ENCODE peak calls at places on chromosomes 4 and X, in five cellular contexts. X is adrenal gland; P is CD4-positive, CD25-positive, alpha-beta regulatory T cell; T is WERI-Rb-1; F is lower lobe of right lung. I is an unnamed sample.
A peak's percentile ranks its signal among the peaks of the same experiment; 100 is the strongest.

GRCh38 chr4:13977755-13978154 is 350.2 kb upstream of the BOD1L1 start:
- DNase-seq in P (no peak), T (no peak), X (no peak), F (no peak), I (no peak)

GRCh38 chr4:98663226-98664006 is 5.0 kb upstream of the TSPAN5 start:
- DNase-seq in P (peak; percentile 76), X (no peak), T (no peak), F (no peak), I (peak; percentile 87)

GRCh38 chr4:15336410-15337184 is 91.2 kb upstream of the C1QTNF7 start:
- DNase-seq in X (no peak), F (no peak), T (no peak), P (no peak), I (no peak)

GRCh38 chrX:56947695-56948094 is 47.6 kb downstream of the SPIN3 start:
- DNase-seq in X (no peak), F (no peak), P (no peak), T (no peak), I (no peak)

GRCh38 chrX:71998836-71999509 is 88.3 kb downstream of the NHSL2 start:
- DNase-seq in X (peak; percentile 32), F (no peak), P (peak; percentile 39), T (peak; percentile 58), I (no peak)

GRCh38 chr4:71634364-71634763 is 149.5 kb downstream of the GC start:
- DNase-seq in T (no peak), F (no peak), X (no peak), P (no peak), I (no peak)

GRCh38 chr4:27318740-27319139 is 458.1 kb downstream of the STIM2 start:
- DNase-seq in F (no peak), T (peak; percentile 70), P (no peak), X (no peak), I (peak; percentile 16)

GRCh38 chrX:15737957-15738685 is at the start of gene CA5B:
- DNase-seq in X (peak; percentile 97), F (peak; percentile 94), P (peak; percentile 99), T (peak; percentile 89), I (no peak)

GRCh38 chrX:40299028-40299479 is 201.3 kb upstream of the BCOR start:
- DNase-seq in F (no peak), X (no peak), P (no peak), T (peak; percentile 37), I (no peak)

GRCh38 chr4:40124690-40125089 is 68.0 kb downstream of the N4BP2 start:
- DNase-seq in X (no peak), F (no peak), T (no peak), P (peak; percentile 80), I (peak; percentile 95)

GRCh38 chrX:149374751-149375150 is 130.4 kb downstream of the IDS start:
- DNase-seq in F (no peak), P (no peak), X (no peak), T (no peak), I (no peak)

GRCh38 chr4:144778364-144778763 is 132.4 kb downstream of the HHIP start:
- DNase-seq in P (no peak), T (no peak), F (no peak), X (no peak), I (no peak)

GRCh38 chr4:15027921-15028435 is 25.7 kb downstream of the CPEB2 start:
- DNase-seq in X (no peak), T (no peak), F (no peak), P (no peak), I (no peak)

GRCh38 chr4:71186566-71187398 is 152.0 kb upstream of the SLC4A4 start:
- DNase-seq in T (peak; percentile 47), P (no peak), F (peak; percentile 72), X (peak; percentile 24), I (peak; percentile 44)

GRCh38 chr4:47203593-47203992 is 172.2 kb downstream of the GABRB1 start:
- DNase-seq in F (no peak), P (no peak), X (no peak), T (no peak), I (no peak)

GRCh38 chr4:88090898-88091297 is 67.5 kb downstream of the ABCG2 start:
- DNase-seq in P (no peak), T (no peak), F (no peak), X (no peak), I (no peak)

GRCh38 chrX:18173494-18174180 is 47.0 kb downstream of the BEND2 start:
- DNase-seq in P (no peak), X (no peak), F (no peak), T (no peak), I (no peak)

GRCh38 chrX:64202808-64203320 is 2.6 kb downstream of the AMER1 start:
- DNase-seq in T (no peak), X (no peak), F (no peak), P (no peak), I (no peak)

GRCh38 chrX:103699243-103699642 is 11.5 kb upstream of the TMEM31 start:
- DNase-seq in X (no peak), P (no peak), T (no peak), F (no peak), I (no peak)

GRCh38 chrX:17547658-17548057 is 172.7 kb downstream of the NHS start:
- DNase-seq in F (peak; percentile 63), X (peak; percentile 77), P (no peak), T (no peak), I (no peak)

GRCh38 chr4:122005064-122005755 is 53.4 kb upstream of the TRPC3 start:
- DNase-seq in X (no peak), T (no peak), P (no peak), F (no peak), I (no peak)

GRCh38 chr4:108175966-108176365 is 7.2 kb upstream of the LEF1 start:
- DNase-seq in P (no peak), X (no peak), F (no peak), T (no peak), I (peak; percentile 75)

DNA sequence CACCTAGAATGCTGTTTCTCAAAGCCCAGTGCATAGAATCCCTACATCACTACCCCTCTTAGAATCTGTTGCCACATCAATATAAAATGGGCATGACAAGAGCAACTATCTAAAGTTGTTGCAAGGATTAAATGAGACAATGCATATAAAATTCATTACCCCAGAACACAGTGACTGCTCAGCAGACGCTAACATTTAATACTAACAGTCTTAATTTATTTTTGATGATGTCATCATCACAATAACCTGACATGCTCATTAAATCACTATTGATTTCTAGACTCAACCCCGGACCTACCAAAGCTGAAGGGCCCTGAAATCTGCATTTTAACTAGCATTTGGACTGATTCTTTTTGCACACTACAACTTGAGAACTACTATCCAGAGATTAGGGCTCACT is 3.9 kb downstream of the ARSJ start:
- DNase-seq in T (no peak), F (no peak), P (no peak), X (no peak), I (no peak)
- H3K4me3 ChIP-seq in T (no peak overlapping the region), F (peak overlapping the region; percentile 64), P (no peak overlapping the region), X (no peak overlapping the region), I (no peak overlapping the region)

GRCh38 chr4:53461244-53461643 is 83.8 kb downstream of the FIP1L1 start:
- DNase-seq in F (no peak), T (no peak), X (no peak), P (no peak), I (no peak)

GRCh38 chr4:53463340-53463739 is 85.9 kb downstream of the FIP1L1 start:
- DNase-seq in X (no peak), P (no peak), T (no peak), F (no peak), I (no peak)

GRCh38 chr4:53456178-53456577 is 78.7 kb downstream of the FIP1L1 start:
- DNase-seq in T (no peak), X (no peak), F (no peak), P (no peak), I (no peak)

GRCh38 chr4:53455766-53456165 is 78.3 kb downstream of the FIP1L1 start:
- DNase-seq in P (no peak), T (no peak), X (no peak), F (no peak), I (no peak)

DNA sequence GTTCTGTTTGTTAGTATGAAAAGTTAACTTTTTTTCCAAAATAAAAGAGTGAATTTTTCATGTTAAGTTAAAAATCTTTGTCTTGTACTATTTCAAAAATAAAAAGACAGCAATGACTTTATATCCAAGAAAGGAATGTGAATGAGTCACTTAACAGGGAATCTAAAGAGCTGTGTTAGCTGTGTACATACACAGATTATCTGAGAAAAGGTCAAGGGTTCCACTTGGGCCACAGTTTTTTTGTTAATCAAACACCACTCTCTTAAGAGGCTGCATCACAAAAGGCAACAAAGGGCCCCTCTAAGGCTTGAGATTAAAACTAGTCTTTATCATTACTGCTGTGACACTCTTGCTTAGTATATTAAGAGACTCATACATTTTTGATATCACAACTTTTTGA is 82.1 kb downstream of the FIP1L1 start:
- DNase-seq in F (no peak), T (no peak), P (no peak), X (no peak), I (no peak)
- H3K4me3 ChIP-seq in F (no peak overlapping the region), T (no peak overlapping the region), P (no peak overlapping the region), X (no peak overlapping the region), I (no peak overlapping the region)

DNA sequence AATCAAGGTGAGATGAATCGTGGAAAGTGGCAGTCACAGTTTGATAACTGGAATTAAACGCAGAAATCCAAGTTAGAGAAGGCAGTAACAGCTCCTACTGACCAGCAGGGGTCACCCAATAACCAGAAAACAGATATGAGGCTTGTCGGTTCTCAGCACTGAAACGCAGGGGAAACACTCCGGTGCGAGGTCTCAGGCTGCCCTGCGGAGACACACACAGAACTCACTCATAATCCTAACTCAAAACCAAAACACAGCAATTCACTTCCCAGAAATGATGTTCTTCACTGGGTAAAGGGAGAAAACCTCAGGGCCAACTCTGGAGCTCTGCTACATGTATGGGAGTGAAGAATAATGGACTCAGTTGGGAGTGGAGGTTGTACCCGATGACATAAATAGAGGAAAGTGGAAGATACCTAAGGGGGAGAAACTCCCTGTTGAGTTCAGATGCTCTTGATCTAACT is 384.4 kb downstream of the RAPGEF2 start:
- DNase-seq in F (no peak), P (peak; percentile 6), X (peak; percentile 55), T (peak; percentile 69), I (peak; percentile 66)
- H3K4me3 ChIP-seq in F (no peak overlapping the region), P (no peak overlapping the region), X (no peak overlapping the region), T (no peak overlapping the region), I (no peak overlapping the region)

DNA sequence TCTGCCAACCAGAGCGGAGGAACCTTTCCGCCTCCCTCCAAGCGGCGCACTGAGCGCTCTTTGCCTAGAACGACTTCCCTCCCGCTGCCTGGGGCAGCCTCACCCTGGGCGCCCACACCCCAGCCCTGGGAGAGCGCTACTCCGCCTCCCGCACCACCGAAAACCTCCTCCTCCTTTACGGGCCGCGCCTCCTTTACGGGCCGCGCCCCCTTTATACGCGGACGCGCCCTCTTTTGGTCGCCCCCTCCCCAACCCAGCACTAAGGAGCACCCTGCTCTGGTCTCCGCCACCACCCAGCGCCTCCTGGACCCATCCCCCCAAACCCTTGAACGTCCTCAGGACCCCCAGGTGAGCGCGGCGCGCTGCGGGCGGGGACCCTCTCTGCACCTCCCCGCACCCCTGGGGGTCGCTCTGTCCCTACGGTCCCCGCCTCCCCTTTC is 586 bp upstream of the NSG1 start:
- DNase-seq in T (no peak), X (no peak), P (no peak), F (no peak), I (peak; percentile 17)
- H3K4me3 ChIP-seq in T (peak overlapping the region; percentile 38), X (peak overlapping the region; percentile 38), P (no peak overlapping the region), F (peak overlapping the region; percentile 48), I (peak overlapping the region; percentile 53)

GRCh38 chrX:123964155-123964554 is 2.6 kb downstream of the STAG2 start:
- DNase-seq in P (no peak), T (no peak), X (no peak), F (no peak), I (no peak)
- H3K4me3 ChIP-seq in P (peak overlapping the region; percentile 95), T (peak overlapping the region; percentile 73), X (peak overlapping the region; percentile 63), F (peak overlapping the region; percentile 72), I (no peak overlapping the region)

GRCh38 chr4:1043162-1043561 is 31.7 kb downstream of the FGFRL1 start:
- DNase-seq in X (no peak), F (no peak), T (no peak), P (no peak), I (no peak)
- H3K4me3 ChIP-seq in X (no peak overlapping the region), F (no peak overlapping the region), T (no peak overlapping the region), P (no peak overlapping the region), I (no peak overlapping the region)

GRCh38 chrX:25019707-25020390 is 4.1 kb upstream of the ARX start:
- DNase-seq in X (no peak), T (no peak), F (no peak), P (no peak), I (no peak)
- H3K4me3 ChIP-seq in X (no peak overlapping the region), T (peak overlapping the region; percentile 7), F (no peak overlapping the region), P (no peak overlapping the region), I (no peak overlapping the region)

I was measured in Jurkat, Clone E6-1.